ENCODE peak calls at places on chromosomes 16 and 17, in eight cellular contexts. H, S, J, K, M, L, G and T are unnamed samples.

GRCh38 chr16:74759564-74759963 is 15.1 kb downstream of the FA2H start:
- DNase-seq in H (no peak), S (no peak), J (no peak), K (no peak), M (no peak), L (no peak), G (no peak), T (no peak)

GRCh38 chr16:2529061-2529931 is 1.9 kb downstream of the CEMP1 start:
- DNase-seq in H (no peak), S (no peak), J (no peak), K (no peak), M (no peak), L (no peak), G (no peak), T (no peak)

GRCh38 chr16:66961065-66961744 is at the start of gene CES3:
- DNase-seq in H (peak), S (peak), J (peak), K (peak), M (peak), L (peak), G (peak), T (peak)

GRCh38 chr17:16212793-16213192 is 2.5 kb downstream of the NCOR1 start:
- DNase-seq in H (no peak), S (no peak), J (no peak), K (no peak), M (no peak), L (no peak), G (no peak), T (no peak)

GRCh38 chr16:23728112-23728477 is 15.1 kb upstream of the ERN2 start:
- DNase-seq in H (no peak), S (no peak), J (no peak), K (no peak), M (no peak), L (no peak), G (no peak), T (no peak)

GRCh38 chr17:12928736-12929135 is 89.1 kb downstream of the ELAC2 start:
- DNase-seq in H (no peak), S (no peak), J (no peak), K (no peak), M (no peak), L (no peak), G (no peak), T (no peak)

GRCh38 chr16:28126684-28127620 is 63.4 kb upstream of the GSG1L start:
- DNase-seq in H (no peak), S (no peak), J (no peak), K (no peak), M (no peak), L (no peak), G (no peak), T (no peak)

GRCh38 chr16:24041834-24042631 is 206.2 kb downstream of the PRKCB start:
- DNase-seq in H (peak), S (peak), J (peak), K (peak), M (peak), L (peak), G (peak), T (peak)